ENCODE peak calls at places on chromosomes 2 and 18, in ten cellular contexts. K, E, X, L, T, I, Y, S, H and Z are unnamed samples.
A peak's percentile ranks its signal among the peaks of the same experiment; 100 is the strongest.

GRCh38 chr2:198657520-198658121 is 800.1 kb downstream of the SATB2 start:
- DNase-seq in K (peak; percentile 77), I (no peak), X (no peak), L (peak; percentile 36), S (no peak), T (peak; percentile 22), H (peak; percentile 7), Y (no peak), E (peak; percentile 16), Z (no peak)

GRCh38 chr2:171893196-171893823 is 734 bp downstream of the SLC25A12 start:
- DNase-seq in T (no peak), Y (no peak), I (no peak), K (no peak), X (no peak), L (no peak), S (no peak), H (no peak), E (no peak), Z (no peak)

GRCh38 chr2:85143463-85144082 is 10.4 kb downstream of the TCF7L1 start:
- DNase-seq in X (no peak), E (no peak), I (no peak), K (no peak), Y (no peak), S (no peak), T (no peak), L (no peak), H (no peak), Z (no peak)

GRCh38 chr2:193793914-193794313 is 1599.2 kb upstream of the TMEFF2 start:
- DNase-seq in K (no peak), X (no peak), Y (no peak), S (no peak), H (no peak), L (no peak), E (no peak), I (no peak), T (no peak), Z (no peak)

GRCh38 chr2:137228566-137228965 is 463.2 kb downstream of the THSD7B start:
- DNase-seq in K (no peak), X (no peak), I (no peak), Y (no peak), T (no peak), H (no peak), S (no peak), E (no peak), L (no peak), Z (no peak)

GRCh38 chr2:215969131-215969841 is 44.1 kb downstream of the MREG start:
- DNase-seq in I (no peak), H (no peak), T (no peak), Y (no peak), S (no peak), L (no peak), K (no peak), E (no peak), X (no peak), Z (no peak)

GRCh38 chr2:30363406-30363805 is 83.6 kb upstream of the LCLAT1 start:
- DNase-seq in E (no peak), I (no peak), X (no peak), L (no peak), K (no peak), T (no peak), Y (no peak), H (no peak), S (no peak), Z (no peak)

GRCh38 chr2:10523406-10524189 is 75.5 kb upstream of the ODC1 start:
- DNase-seq in Y (no peak), X (no peak), I (no peak), E (no peak), S (no peak), T (no peak), L (no peak), K (no peak), H (no peak), Z (no peak)

GRCh38 chr18:78525364-78526111 is 454.1 kb upstream of the SALL3 start:
- DNase-seq in L (no peak), S (peak; percentile 34), X (no peak), I (no peak), Y (no peak), K (no peak), T (no peak), H (no peak), E (no peak), Z (no peak)

GRCh38 chr2:27095745-27096651 is 9.4 kb downstream of the KHK start:
- DNase-seq in K (peak; percentile 87), H (no peak), X (no peak), I (no peak), Y (peak; percentile 41), L (peak; percentile 55), E (peak; percentile 59), T (peak; percentile 65), S (no peak), Z (no peak)

GRCh38 chr2:98936133-98936916 is at the start of gene CRACDL:
- DNase-seq in K (peak; percentile 69), Y (peak; percentile 15), E (no peak), S (no peak), I (no peak), T (peak; percentile 62), X (no peak), L (no peak), H (no peak), Z (no peak)

GRCh38 chr2:88159955-88160415 is 10.2 kb upstream of the THNSL2 start:
- DNase-seq in Y (peak; percentile 34), E (peak; percentile 73), L (peak; percentile 75), H (peak; percentile 29), T (peak; percentile 62), I (peak; percentile 18), S (no peak), K (peak; percentile 89), X (peak; percentile 7), Z (no peak)

GRCh38 chr18:78390985-78391384 is 588.6 kb upstream of the SALL3 start:
- DNase-seq in Y (no peak), K (no peak), E (no peak), X (no peak), I (no peak), T (no peak), H (no peak), S (no peak), L (no peak), Z (no peak)

GRCh38 chr18:62454527-62454926 is 68.3 kb upstream of the ZCCHC2 start:
- DNase-seq in E (no peak), L (no peak), K (no peak), X (no peak), H (no peak), S (no peak), T (no peak), Y (no peak), I (no peak), Z (no peak)

GRCh38 chr18:25164837-25165791 is 186.9 kb downstream of the ZNF521 start:
- DNase-seq in E (peak; percentile 48), Y (no peak), H (no peak), L (no peak), I (no peak), X (no peak), T (no peak), K (no peak), S (no peak), Z (no peak)

GRCh38 chr18:36685580-36685979 is 143.2 kb downstream of the TPGS2 start:
- DNase-seq in S (no peak), K (no peak), E (no peak), Y (no peak), T (no peak), X (no peak), L (no peak), H (no peak), I (no peak), Z (no peak)

GRCh38 chr2:233820766-233821105 is 33.6 kb downstream of the HJURP start:
- DNase-seq in T (no peak), K (no peak), E (no peak), I (no peak), H (no peak), Y (no peak), L (peak; percentile 3), S (no peak), X (no peak), Z (peak; percentile 50)

GRCh38 chr2:221431477-221431876 is 140.6 kb downstream of the EPHA4 start:
- DNase-seq in T (no peak), I (no peak), H (no peak), E (no peak), X (no peak), L (peak; percentile 11), Y (no peak), S (no peak), K (no peak), Z (no peak)

GRCh38 chr2:180983468-180984388 is 3.3 kb downstream of the UBE2E3 start:
- DNase-seq in S (no peak), E (peak; percentile 76), I (no peak), K (peak; percentile 75), T (peak; percentile 20), X (no peak), Y (no peak), H (peak; percentile 14), L (peak; percentile 31), Z (no peak)

GRCh38 chr2:26571316-26571715 is 69.8 kb downstream of the CIB4 start:
- DNase-seq in S (no peak), I (no peak), T (no peak), E (no peak), Y (no peak), K (no peak), X (no peak), H (no peak), L (no peak), Z (no peak)